ENCODE peak calls at places on chromosome 5, in ten cellular contexts. J, A, U, R, C, T, F, O, K and L are unnamed samples.

GRCh38 chr5:107673368-107674136 is 2.8 kb upstream of the EFNA5 start:
- DNase-seq in J (peak), A (peak), U (peak), R (peak), C (peak), T (peak), F (peak), O (peak), K (peak), L (peak)

GRCh38 chr5:98050583-98050982 is 722.9 kb upstream of the RGMB start:
- DNase-seq in J (no peak), A (peak), U (peak), R (no peak), C (peak), T (no peak), F (peak), O (peak), K (no peak), L (no peak)

GRCh38 chr5:127517110-127517479 is 345 bp upstream of the PRRC1 start:
- DNase-seq in J (no peak), A (no peak), U (peak), R (peak), C (no peak), T (no peak), F (peak), O (no peak), K (no peak), L (no peak)

GRCh38 chr5:75510417-75510835 is 1.0 kb downstream of the CERT1 start:
- DNase-seq in J (peak), A (no peak), U (peak), R (no peak), C (peak), T (no peak), F (peak), O (peak), K (peak), L (no peak)

GRCh38 chr5:28850320-28850921 is 1812.0 kb upstream of the CDH9 start:
- DNase-seq in J (no peak), A (no peak), U (no peak), R (no peak), C (no peak), T (no peak), F (no peak), O (no peak), K (no peak), L (no peak)

GRCh38 chr5:155943516-155944407 is 383.2 kb upstream of the SGCD start:
- DNase-seq in J (peak), A (peak), U (peak), R (peak), C (peak), T (no peak), F (peak), O (peak), K (no peak), L (peak)

GRCh38 chr5:125257057-125257970 is 510.9 kb upstream of the ZNF608 start:
- DNase-seq in J (no peak), A (no peak), U (peak), R (no peak), C (peak), T (no peak), F (no peak), O (peak), K (no peak), L (no peak)

GRCh38 chr5:141521244-141521781 is 32.4 kb downstream of the PCDHGC5 start:
- DNase-seq in J (peak), A (peak), U (peak), R (peak), C (peak), T (peak), F (peak), O (peak), K (no peak), L (no peak)

GRCh38 chr5:68395844-68396523 is 180.4 kb downstream of the PIK3R1 start:
- DNase-seq in J (no peak), A (peak), U (no peak), R (no peak), C (no peak), T (no peak), F (no peak), O (no peak), K (no peak), L (no peak)

GRCh38 chr5:14463629-14464028 is 118.0 kb upstream of the OTULINL start:
- DNase-seq in J (no peak), A (peak), U (peak), R (no peak), C (peak), T (no peak), F (no peak), O (peak), K (no peak), L (no peak)

GRCh38 chr5:75281716-75282465 is 45.2 kb upstream of the ANKRD31 start:
- DNase-seq in J (no peak), A (no peak), U (peak), R (no peak), C (peak), T (no peak), F (peak), O (peak), K (no peak), L (no peak)

GRCh38 chr5:100777680-100778281 is 125.3 kb downstream of the ST8SIA4 start:
- DNase-seq in J (no peak), A (peak), U (peak), R (peak), C (peak), T (peak), F (peak), O (peak), K (no peak), L (peak)
- H3K4me3 ChIP-seq in J (no peak), A (no peak), U (no peak), R (no peak), C (peak), T (no peak), F (no peak), O (peak), K (no peak), L (no peak)

DNA sequence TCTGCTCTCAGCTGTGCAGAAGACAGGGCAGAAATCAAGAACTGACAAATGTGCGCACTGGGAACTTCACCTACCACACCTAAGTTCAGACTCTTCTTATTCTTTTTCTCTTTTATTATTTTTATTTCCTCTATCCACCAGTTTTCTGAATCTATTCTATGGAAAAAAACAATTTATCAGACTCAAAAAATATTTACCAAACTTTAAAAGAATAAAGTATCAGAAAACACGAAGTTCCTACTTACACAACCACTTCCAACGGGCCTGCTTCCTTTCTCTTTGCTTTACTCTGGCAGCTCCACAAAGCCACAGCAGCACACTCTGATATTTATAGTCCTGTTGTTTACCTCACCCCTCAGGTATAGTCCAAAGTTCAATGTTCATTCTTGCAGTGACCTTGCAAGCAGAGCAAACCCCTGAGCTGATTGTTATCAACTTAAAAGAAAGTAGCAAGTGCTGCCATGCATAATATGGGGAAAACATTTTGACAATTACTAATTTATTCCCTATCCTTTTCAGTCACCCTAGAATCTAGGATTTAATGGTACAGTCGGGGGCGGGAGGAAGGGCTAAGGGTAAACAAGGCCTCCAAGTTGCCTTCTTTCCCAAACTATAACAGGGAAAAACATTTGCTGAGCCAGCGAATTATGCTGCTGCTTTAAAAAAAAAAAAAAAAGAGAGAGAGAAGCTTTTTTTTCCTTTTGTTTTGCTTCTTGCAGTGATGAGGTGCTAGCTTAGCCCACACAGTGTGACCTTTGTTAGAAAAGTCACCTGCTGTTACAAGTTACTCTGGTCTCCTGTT is at the start of gene SELENOP:
- DNase-seq in J (peak), A (peak), U (no peak), R (no peak), C (peak), T (no peak), F (peak), O (peak), K (peak), L (no peak)
- H3K4me3 ChIP-seq in J (peak), A (peak), U (no peak), R (no peak), C (peak), T (no peak), F (peak), O (no peak), K (peak), L (no peak)

DNA sequence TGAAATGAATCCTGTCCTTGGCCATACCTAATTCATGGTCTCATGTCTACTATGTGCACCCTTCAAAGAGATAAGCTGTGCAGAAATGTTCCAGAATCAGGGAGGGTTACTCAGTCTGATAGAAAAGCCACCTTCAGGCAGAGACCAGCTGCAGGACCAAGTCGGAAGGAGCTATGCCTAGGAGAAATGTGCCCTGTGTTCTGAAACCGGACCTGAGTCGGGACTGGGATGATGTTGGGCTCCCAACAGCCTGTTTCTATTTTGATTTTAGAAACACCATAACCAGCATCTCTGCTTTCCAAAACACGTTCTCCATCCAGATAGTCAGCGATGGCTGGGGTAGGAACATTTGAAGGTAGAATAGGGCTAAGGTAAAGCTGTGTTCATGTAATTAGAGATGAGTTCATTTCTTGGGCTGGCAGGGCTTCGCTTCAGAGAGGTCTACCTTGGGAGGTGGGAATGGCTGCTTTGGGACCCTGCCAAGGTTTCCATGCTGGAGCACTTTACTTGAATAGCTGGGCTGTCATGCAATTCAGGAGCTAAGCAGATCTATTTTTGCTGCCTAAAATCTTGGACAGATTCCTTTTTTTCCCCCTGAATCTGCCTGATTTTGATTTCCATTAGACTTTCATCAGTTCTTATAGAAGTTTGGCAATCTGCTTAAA is 2.8 kb downstream of the ADCY2 start:
- DNase-seq in J (peak), A (no peak), U (no peak), R (no peak), C (no peak), T (no peak), F (no peak), O (no peak), K (no peak), L (no peak)
- H3K4me3 ChIP-seq in J (peak), A (no peak), U (no peak), R (no peak), C (no peak), T (no peak), F (no peak), O (no peak), K (no peak), L (no peak)

GRCh38 chr5:181221105-181221791 is 1.8 kb upstream of the TRIM41 start:
- DNase-seq in J (no peak), A (no peak), U (no peak), R (no peak), C (no peak), T (no peak), F (no peak), O (no peak), K (no peak), L (no peak)
- H3K4me3 ChIP-seq in J (no peak), A (no peak), U (no peak), R (peak), C (no peak), T (peak), F (peak), O (peak), K (peak), L (peak)

GRCh38 chr5:88145603-88146467 is 122.8 kb downstream of the TMEM161B start:
- DNase-seq in J (no peak), A (peak), U (no peak), R (no peak), C (no peak), T (no peak), F (peak), O (peak), K (no peak), L (peak)
- H3K4me3 ChIP-seq in J (no peak), A (no peak), U (no peak), R (no peak), C (peak), T (no peak), F (no peak), O (no peak), K (peak), L (no peak)

GRCh38 chr5:56159521-56159947 is 73.6 kb downstream of the ANKRD55 start:
- DNase-seq in J (no peak), A (no peak), U (no peak), R (no peak), C (peak), T (no peak), F (no peak), O (no peak), K (no peak), L (peak)
- H3K4me3 ChIP-seq in J (no peak), A (no peak), U (no peak), R (no peak), C (no peak), T (no peak), F (no peak), O (no peak), K (no peak), L (no peak)

GRCh38 chr5:11903121-11903613 is 1.1 kb downstream of the CTNND2 start:
- DNase-seq in J (no peak), A (peak), U (no peak), R (no peak), C (no peak), T (no peak), F (peak), O (no peak), K (no peak), L (no peak)
- H3K4me3 ChIP-seq in J (no peak), A (peak), U (no peak), R (no peak), C (no peak), T (no peak), F (peak), O (no peak), K (no peak), L (no peak)

GRCh38 chr5:61450880-61451279 is 118.8 kb downstream of the ZSWIM6 start:
- DNase-seq in J (no peak), A (no peak), U (peak), R (peak), C (peak), T (peak), F (peak), O (peak), K (no peak), L (no peak)
- H3K4me3 ChIP-seq in J (no peak), A (no peak), U (no peak), R (no peak), C (no peak), T (no peak), F (no peak), O (peak), K (no peak), L (no peak)

GRCh38 chr5:78746990-78747389 is 98.4 kb upstream of the LHFPL2 start:
- DNase-seq in J (no peak), A (no peak), U (no peak), R (no peak), C (no peak), T (no peak), F (no peak), O (no peak), K (no peak), L (no peak)
- H3K4me3 ChIP-seq in J (no peak), A (no peak), U (no peak), R (no peak), C (no peak), T (no peak), F (no peak), O (no peak), K (no peak), L (no peak)